ENCODE peak calls at places on chromosomes 12 and 14, in seven cellular contexts. T is HepG2, E is HCT116, M is A549, C is H1, B is K562, Q is GM12878. J is an unnamed sample.

GRCh38 chr14:75307700-75308379 is 29.2 kb downstream of the FOS start:
- DNase-seq in T (peak), E (peak), M (peak), C (peak), B (peak), Q (no peak), J (peak)

GRCh38 chr12:131619736-131620506 is 91.0 kb upstream of the SFSWAP start:
- DNase-seq in T (no peak), E (no peak), M (no peak), C (no peak), B (no peak), Q (no peak), J (no peak)

GRCh38 chr14:53380508-53381225 is 227.5 kb upstream of the DDHD1 start:
- DNase-seq in T (no peak), E (no peak), M (no peak), C (no peak), B (no peak), Q (no peak), J (no peak)

GRCh38 chr14:91279354-91279753 is 34.9 kb upstream of the GPR68 start:
- DNase-seq in T (no peak), E (no peak), M (no peak), C (no peak), B (no peak), Q (no peak), J (no peak)

GRCh38 chr12:51837286-51837685 is 11.2 kb downstream of the FIGNL2 start:
- DNase-seq in T (no peak), E (no peak), M (no peak), C (no peak), B (no peak), Q (no peak), J (no peak)

GRCh38 chr14:67900188-67900587 is 80.6 kb downstream of the RAD51B start:
- DNase-seq in T (no peak), E (no peak), M (no peak), C (no peak), B (no peak), Q (no peak), J (no peak)

GRCh38 chr12:119176267-119177055 is 2.3 kb upstream of the HSPB8 start:
- DNase-seq in T (peak), E (peak), M (peak), C (no peak), B (no peak), Q (no peak), J (peak)

GRCh38 chr14:93207468-93208308 is 632 bp downstream of the UBR7 start:
- DNase-seq in T (no peak), E (no peak), M (peak), C (no peak), B (peak), Q (no peak), J (peak)

GRCh38 chr14:72883963-72884362 is 9.9 kb downstream of the DPF3 start:
- DNase-seq in T (no peak), E (no peak), M (no peak), C (no peak), B (no peak), Q (peak), J (peak)

GRCh38 chr12:56375598-56376434 is 13.2 kb upstream of the APOF start:
- DNase-seq in T (no peak), E (no peak), M (no peak), C (no peak), B (peak), Q (no peak), J (no peak)

DNA sequence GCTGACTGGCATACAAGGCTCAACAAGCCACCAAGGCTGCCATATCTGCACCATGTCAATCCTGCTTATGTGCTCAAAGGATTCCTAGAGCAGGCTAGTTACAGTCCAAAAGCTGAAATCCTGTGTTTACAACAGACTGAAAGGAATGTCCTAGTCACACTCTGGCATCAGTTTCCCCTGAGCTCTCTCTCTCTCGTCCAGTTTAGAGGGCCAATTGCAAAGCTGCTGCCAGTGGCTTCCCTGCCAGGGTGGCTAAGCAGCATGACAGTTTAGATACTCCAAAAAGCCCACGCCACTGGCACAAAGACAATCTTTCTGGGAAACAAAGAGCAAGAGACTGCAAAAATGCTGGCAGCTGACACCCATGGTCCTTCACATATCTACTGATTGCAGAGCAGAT is 392.1 kb downstream of the RPS29 start:
- DNase-seq in T (no peak), E (no peak), M (no peak), C (no peak), B (no peak), Q (no peak), J (no peak)
- TF ChIP-seq CEBPB in T (no peak), E (no peak), M (no peak), C (no peak), B (no peak), Q (no peak), J (no peak)

DNA sequence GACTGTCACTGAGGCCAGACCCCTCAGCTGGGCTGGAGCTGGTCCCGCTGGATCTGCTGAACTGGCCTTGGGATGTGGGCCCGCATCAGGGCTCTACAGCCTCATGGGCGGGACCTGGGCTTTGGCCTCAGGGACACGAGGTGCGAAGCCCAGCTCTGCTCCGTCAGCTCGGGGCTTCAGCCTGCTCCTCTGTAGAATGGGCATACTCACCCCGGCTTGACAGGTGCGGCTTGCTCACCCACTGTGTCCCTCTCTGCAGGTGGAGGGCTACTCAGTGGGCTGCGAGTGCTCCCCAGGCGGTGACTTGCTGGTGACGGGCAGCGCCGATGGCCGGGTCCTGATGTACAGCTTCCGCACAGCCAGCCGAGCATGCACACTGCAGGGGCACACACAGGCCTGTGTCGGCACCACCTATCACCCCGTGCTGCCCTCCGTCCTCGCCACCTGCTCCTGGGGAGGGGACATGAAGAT is 57.6 kb downstream of the BEGAIN start:
- DNase-seq in T (no peak), E (no peak), M (no peak), C (no peak), B (no peak), Q (no peak), J (no peak)
- TF ChIP-seq CEBPB in T (no peak), E (no peak), M (no peak), C (no peak), B (no peak), Q (no peak), J (no peak)

DNA sequence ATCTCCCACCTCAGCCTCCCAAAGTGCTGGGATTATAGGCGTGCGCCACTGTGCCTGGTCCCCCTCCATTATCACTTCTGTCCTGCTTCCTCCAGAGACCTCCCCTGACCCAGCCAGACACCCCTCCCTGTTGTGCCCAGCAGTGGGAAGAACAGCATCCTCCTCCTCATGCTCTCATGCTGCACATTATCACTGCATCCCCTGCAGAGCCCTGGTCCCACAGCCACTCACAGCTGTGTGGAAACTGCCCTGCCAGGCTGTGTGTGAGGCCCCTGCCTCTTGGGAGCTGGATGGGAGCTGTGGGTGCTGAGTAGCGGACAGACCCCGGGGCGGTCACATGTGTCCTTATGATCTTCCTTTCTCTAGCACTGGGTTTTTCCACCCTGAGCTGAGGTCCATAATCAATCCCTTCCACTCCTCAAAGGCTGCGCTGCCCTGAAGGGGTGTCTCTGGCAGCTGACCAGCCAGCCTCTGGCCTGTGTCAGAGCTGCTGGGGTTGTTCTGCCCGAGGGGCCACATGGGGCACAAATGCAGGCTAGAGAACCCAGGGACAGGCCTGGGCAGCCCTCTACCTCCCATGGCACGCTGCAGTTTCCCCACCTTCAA is 9.2 kb downstream of the HIP1R start:
- DNase-seq in T (no peak), E (no peak), M (no peak), C (no peak), B (no peak), Q (no peak), J (no peak)
- TF ChIP-seq CEBPB in T (no peak), E (no peak), M (no peak), C (no peak), B (no peak), Q (no peak), J (no peak)

GRCh38 chr12:28535216-28535615 is 345.0 kb downstream of the CCDC91 start:
- DNase-seq in T (no peak), E (no peak), M (no peak), C (no peak), B (no peak), Q (no peak), J (peak)
- TF ChIP-seq CEBPB in T (no peak), E (no peak), M (no peak), C (no peak), B (no peak), Q (no peak), J (peak)

GRCh38 chr14:38187475-38187874 is 20.2 kb upstream of the SSTR1 start:
- DNase-seq in T (no peak), E (no peak), M (no peak), C (no peak), B (no peak), Q (no peak), J (no peak)

GRCh38 chr14:38185661-38186060 is 22.0 kb upstream of the SSTR1 start:
- DNase-seq in T (no peak), E (no peak), M (no peak), C (no peak), B (no peak), Q (no peak), J (no peak)

GRCh38 chr14:38186217-38186616 is 21.5 kb upstream of the SSTR1 start:
- DNase-seq in T (no peak), E (no peak), M (no peak), C (no peak), B (no peak), Q (no peak), J (no peak)

GRCh38 chr14:38189930-38190726 is 17.6 kb upstream of the SSTR1 start:
- DNase-seq in T (no peak), E (no peak), M (no peak), C (no peak), B (no peak), Q (no peak), J (no peak)

DNA sequence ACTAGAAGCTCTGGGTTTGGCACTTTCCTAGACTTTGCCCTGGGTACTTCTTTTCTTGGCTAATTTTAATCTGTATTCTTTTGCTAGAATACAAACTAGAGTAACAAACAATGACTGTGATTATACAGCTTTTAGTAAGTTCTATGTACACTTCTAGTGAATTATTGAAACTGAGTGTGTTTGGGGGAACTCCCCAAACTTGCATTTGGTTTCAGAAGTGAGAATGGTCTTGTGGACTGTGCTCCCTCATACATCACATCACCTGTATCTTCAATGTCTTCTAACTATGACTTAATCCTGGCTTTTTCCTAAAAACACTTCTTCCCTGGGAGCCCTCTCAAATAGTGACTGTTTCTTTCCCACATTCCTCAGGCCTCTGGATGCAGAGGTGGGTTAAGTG is 23.6 kb upstream of the SSTR1 start:
- DNase-seq in T (no peak), E (no peak), M (no peak), C (no peak), B (no peak), Q (no peak), J (no peak)
- TF ChIP-seq CEBPB in T (no peak), E (no peak), M (no peak), C (no peak), B (no peak), Q (no peak), J (no peak)

J was measured in IMR-90.